ENCODE peak calls at places on chromosomes 11 and 22, in seven cellular contexts. One of them, this sample, is unnamed.

GRCh38 chr11:75323609-75324008 is 27.9 kb downstream of the ARRB1 start:
- DNase-seq in lower leg skin: no peak
- DNase-seq in progenitor cell of endocrine pancreas: no peak
- DNase-seq in PC-3: no peak
- DNase-seq in H9: no peak
- DNase-seq in A673: no peak
- DNase-seq in endodermal cell: no peak
- DNase-seq in this sample: no peak

GRCh38 chr11:57343825-57344224 is 5.7 kb downstream of the P2RX3 start:
- DNase-seq in lower leg skin: no peak
- DNase-seq in progenitor cell of endocrine pancreas: no peak
- DNase-seq in PC-3: no peak
- DNase-seq in H9: no peak
- DNase-seq in A673: no peak
- DNase-seq in endodermal cell: no peak
- DNase-seq in this sample: no peak

GRCh38 chr11:115092516-115092915 is 411.7 kb downstream of the CADM1 start:
- DNase-seq in lower leg skin: no peak
- DNase-seq in progenitor cell of endocrine pancreas: no peak
- DNase-seq in PC-3: no peak
- DNase-seq in H9: no peak
- DNase-seq in A673: no peak
- DNase-seq in endodermal cell: no peak
- DNase-seq in this sample: no peak

GRCh38 chr11:3108183-3108721 is 51.0 kb upstream of the CARS1 start:
- DNase-seq in lower leg skin: no peak
- DNase-seq in progenitor cell of endocrine pancreas: peak
- DNase-seq in PC-3: no peak
- DNase-seq in H9: no peak
- DNase-seq in A673: no peak
- DNase-seq in endodermal cell: peak
- DNase-seq in this sample: no peak

GRCh38 chr22:31120230-31120629 is 2.5 kb upstream of the INPP5J start:
- DNase-seq in lower leg skin: no peak
- DNase-seq in progenitor cell of endocrine pancreas: no peak
- DNase-seq in PC-3: no peak
- DNase-seq in H9: no peak
- DNase-seq in A673: no peak
- DNase-seq in endodermal cell: peak
- DNase-seq in this sample: no peak

GRCh38 chr11:76626921-76627391 is 43.6 kb downstream of the LRRC32 start:
- DNase-seq in lower leg skin: no peak
- DNase-seq in progenitor cell of endocrine pancreas: no peak
- DNase-seq in PC-3: peak
- DNase-seq in H9: no peak
- DNase-seq in A673: no peak
- DNase-seq in endodermal cell: peak
- DNase-seq in this sample: peak

GRCh38 chr11:28529540-28530410 is 421.6 kb downstream of the METTL15 start:
- DNase-seq in lower leg skin: no peak
- DNase-seq in progenitor cell of endocrine pancreas: no peak
- DNase-seq in PC-3: peak
- DNase-seq in H9: no peak
- DNase-seq in A673: peak
- DNase-seq in endodermal cell: no peak
- DNase-seq in this sample: peak

GRCh38 chr11:119752946-119753345 is 23.9 kb upstream of the NECTIN1 start:
- DNase-seq in lower leg skin: no peak
- DNase-seq in progenitor cell of endocrine pancreas: no peak
- DNase-seq in PC-3: no peak
- DNase-seq in H9: no peak
- DNase-seq in A673: no peak
- DNase-seq in endodermal cell: no peak
- DNase-seq in this sample: no peak

GRCh38 chr11:73288197-73288872 is 16.2 kb downstream of the P2RY6 start:
- DNase-seq in lower leg skin: no peak
- DNase-seq in progenitor cell of endocrine pancreas: no peak
- DNase-seq in PC-3: no peak
- DNase-seq in H9: no peak
- DNase-seq in A673: no peak
- DNase-seq in endodermal cell: no peak
- DNase-seq in this sample: no peak

GRCh38 chr11:27839226-27839913 is 139.1 kb upstream of the BDNF start:
- DNase-seq in lower leg skin: no peak
- DNase-seq in progenitor cell of endocrine pancreas: no peak
- DNase-seq in PC-3: peak
- DNase-seq in H9: no peak
- DNase-seq in A673: peak
- DNase-seq in endodermal cell: no peak
- DNase-seq in this sample: peak

GRCh38 chr11:3177931-3178330 is 12.8 kb upstream of the OSBPL5 start:
- DNase-seq in lower leg skin: no peak
- DNase-seq in progenitor cell of endocrine pancreas: no peak
- DNase-seq in PC-3: peak
- DNase-seq in H9: no peak
- DNase-seq in A673: no peak
- DNase-seq in endodermal cell: no peak
- DNase-seq in this sample: peak

GRCh38 chr11:109783017-109783416 is 310.2 kb upstream of the ZC3H12C start:
- DNase-seq in lower leg skin: no peak
- DNase-seq in progenitor cell of endocrine pancreas: no peak
- DNase-seq in PC-3: no peak
- DNase-seq in H9: no peak
- DNase-seq in A673: peak
- DNase-seq in endodermal cell: no peak
- DNase-seq in this sample: no peak

GRCh38 chr11:3105791-3106735 is 48.8 kb upstream of the CARS1 start:
- DNase-seq in lower leg skin: no peak
- DNase-seq in progenitor cell of endocrine pancreas: peak
- DNase-seq in PC-3: no peak
- DNase-seq in H9: peak
- DNase-seq in A673: no peak
- DNase-seq in endodermal cell: peak
- DNase-seq in this sample: no peak

GRCh38 chr22:26756675-26757293 is 99.4 kb downstream of the MIAT start:
- DNase-seq in lower leg skin: no peak
- DNase-seq in progenitor cell of endocrine pancreas: peak
- DNase-seq in PC-3: peak
- DNase-seq in H9: peak
- DNase-seq in A673: peak
- DNase-seq in endodermal cell: peak
- DNase-seq in this sample: peak

GRCh38 chr22:49363526-49364230 is 464.0 kb downstream of the BRD1 start:
- DNase-seq in lower leg skin: no peak
- DNase-seq in progenitor cell of endocrine pancreas: no peak
- DNase-seq in PC-3: no peak
- DNase-seq in H9: no peak
- DNase-seq in A673: no peak
- DNase-seq in endodermal cell: no peak
- DNase-seq in this sample: no peak

GRCh38 chr11:27783701-27784355 is 83.6 kb upstream of the BDNF start:
- DNase-seq in lower leg skin: no peak
- DNase-seq in progenitor cell of endocrine pancreas: no peak
- DNase-seq in PC-3: no peak
- DNase-seq in H9: no peak
- DNase-seq in A673: peak
- DNase-seq in endodermal cell: no peak
- DNase-seq in this sample: no peak

GRCh38 chr22:21009638-21010425 is 5.1 kb upstream of the P2RX6 start:
- DNase-seq in lower leg skin: no peak
- DNase-seq in progenitor cell of endocrine pancreas: peak
- DNase-seq in PC-3: peak
- DNase-seq in H9: peak
- DNase-seq in A673: peak
- DNase-seq in endodermal cell: peak
- DNase-seq in this sample: peak

GRCh38 chr22:37176464-37177061 is 11.5 kb downstream of the C1QTNF6 start:
- DNase-seq in lower leg skin: peak
- DNase-seq in progenitor cell of endocrine pancreas: no peak
- DNase-seq in PC-3: no peak
- DNase-seq in H9: no peak
- DNase-seq in A673: no peak
- DNase-seq in endodermal cell: peak
- DNase-seq in this sample: peak

GRCh38 chr11:2376751-2377451 is at the start of gene CD81:
- DNase-seq in lower leg skin: peak
- DNase-seq in progenitor cell of endocrine pancreas: peak
- DNase-seq in PC-3: peak
- DNase-seq in H9: peak
- DNase-seq in A673: peak
- DNase-seq in endodermal cell: peak
- DNase-seq in this sample: peak

GRCh38 chr11:112294688-112295340 is 34.2 kb upstream of the PLET1 start:
- DNase-seq in lower leg skin: no peak
- DNase-seq in progenitor cell of endocrine pancreas: no peak
- DNase-seq in PC-3: no peak
- DNase-seq in H9: no peak
- DNase-seq in A673: peak
- DNase-seq in endodermal cell: no peak
- DNase-seq in this sample: no peak

GRCh38 chr22:40661661-40662060 is 17.6 kb upstream of the MCHR1 start:
- DNase-seq in lower leg skin: no peak
- DNase-seq in progenitor cell of endocrine pancreas: no peak
- DNase-seq in PC-3: no peak
- DNase-seq in H9: no peak
- DNase-seq in A673: no peak
- DNase-seq in endodermal cell: no peak
- DNase-seq in this sample: no peak
- TF ChIP-seq CTCF in lower leg skin: no peak
- TF ChIP-seq CTCF in progenitor cell of endocrine pancreas: no peak
- TF ChIP-seq CTCF in PC-3: no peak
- TF ChIP-seq CTCF in H9: no peak
- TF ChIP-seq CTCF in A673: no peak
- TF ChIP-seq CTCF in endodermal cell: no peak
- TF ChIP-seq CTCF in this sample: no peak

DNA sequence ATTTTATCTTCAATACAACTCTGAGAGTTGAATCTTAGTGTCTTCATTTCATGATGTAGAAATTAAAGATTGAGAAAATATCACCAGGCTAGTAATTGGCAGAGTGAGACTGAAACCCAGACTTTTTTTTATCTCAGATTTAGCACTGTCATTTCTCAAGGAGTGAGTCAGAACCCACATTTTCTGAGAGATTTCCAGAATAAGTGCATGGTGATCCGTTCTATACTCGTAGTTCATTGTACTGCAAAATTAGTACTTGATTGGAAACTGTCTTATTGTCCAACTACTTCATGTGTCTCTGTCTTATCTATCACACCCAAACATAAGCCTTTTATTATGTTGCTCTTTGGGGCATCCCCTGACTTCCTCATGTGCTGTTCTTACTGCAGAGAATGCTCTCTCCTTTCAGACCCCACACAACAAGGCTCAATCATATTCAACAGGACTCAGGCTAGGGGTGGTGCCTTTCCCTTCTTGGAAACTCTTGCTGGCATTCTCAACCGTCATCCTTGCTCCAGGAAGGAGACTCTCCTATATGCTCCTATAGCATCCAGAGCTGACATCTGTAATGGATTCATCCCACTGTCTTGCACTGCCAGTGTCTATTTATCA is 76.7 kb upstream of the BLID start:
- DNase-seq in lower leg skin: no peak
- DNase-seq in progenitor cell of endocrine pancreas: no peak
- DNase-seq in PC-3: peak
- DNase-seq in H9: no peak
- DNase-seq in A673: no peak
- DNase-seq in endodermal cell: no peak
- DNase-seq in this sample: peak
- TF ChIP-seq CTCF in lower leg skin: no peak
- TF ChIP-seq CTCF in progenitor cell of endocrine pancreas: no peak
- TF ChIP-seq CTCF in PC-3: no peak
- TF ChIP-seq CTCF in H9: no peak
- TF ChIP-seq CTCF in A673: no peak
- TF ChIP-seq CTCF in endodermal cell: no peak
- TF ChIP-seq CTCF in this sample: no peak

DNA sequence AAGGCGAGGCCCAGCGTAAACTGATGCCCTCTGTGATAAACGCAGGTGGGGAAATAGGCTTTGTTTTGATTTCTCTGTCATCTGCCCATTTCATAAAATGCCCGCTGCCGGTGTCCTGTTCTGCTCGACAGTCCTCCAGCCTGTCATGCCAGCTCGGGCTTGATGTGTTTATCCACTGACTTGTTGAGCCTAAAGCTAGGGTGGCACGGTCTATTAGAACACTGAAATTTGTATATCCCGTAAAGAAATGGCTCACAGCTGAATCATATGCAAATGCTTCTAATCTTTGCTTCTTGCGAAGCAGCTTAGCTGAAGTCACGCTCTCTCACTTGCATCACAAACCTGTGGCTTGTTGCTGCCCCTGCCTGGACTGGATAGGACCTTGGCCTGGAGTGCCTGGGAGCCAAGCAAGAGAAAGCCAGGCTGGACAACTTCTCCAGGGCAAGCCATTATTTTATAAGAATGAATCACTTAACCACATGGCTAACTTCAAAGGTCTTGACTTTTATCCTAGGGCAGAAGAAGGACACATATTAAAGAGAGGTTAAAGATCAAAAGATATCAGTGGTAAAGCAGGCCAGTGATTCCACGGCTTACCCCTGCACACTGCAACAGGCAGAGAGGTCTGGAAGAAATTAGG is 33.1 kb downstream of the EHF start:
- DNase-seq in lower leg skin: peak
- DNase-seq in progenitor cell of endocrine pancreas: no peak
- DNase-seq in PC-3: peak
- DNase-seq in H9: no peak
- DNase-seq in A673: peak
- DNase-seq in endodermal cell: peak
- DNase-seq in this sample: peak
- TF ChIP-seq CTCF in lower leg skin: no peak
- TF ChIP-seq CTCF in progenitor cell of endocrine pancreas: no peak
- TF ChIP-seq CTCF in PC-3: peak
- TF ChIP-seq CTCF in H9: no peak
- TF ChIP-seq CTCF in A673: no peak
- TF ChIP-seq CTCF in endodermal cell: no peak
- TF ChIP-seq CTCF in this sample: no peak

GRCh38 chr11:65090628-65091027 is 5.4 kb upstream of the VPS51 start:
- DNase-seq in lower leg skin: no peak
- DNase-seq in progenitor cell of endocrine pancreas: no peak
- DNase-seq in PC-3: no peak
- DNase-seq in H9: no peak
- DNase-seq in A673: no peak
- DNase-seq in endodermal cell: no peak
- DNase-seq in this sample: no peak

GRCh38 chr11:65095427-65095826 is 587 bp upstream of the VPS51 start:
- DNase-seq in lower leg skin: no peak
- DNase-seq in progenitor cell of endocrine pancreas: no peak
- DNase-seq in PC-3: no peak
- DNase-seq in H9: no peak
- DNase-seq in A673: no peak
- DNase-seq in endodermal cell: no peak
- DNase-seq in this sample: no peak

GRCh38 chr11:65096926-65097325 is 912 bp downstream of the VPS51 start:
- DNase-seq in lower leg skin: no peak
- DNase-seq in progenitor cell of endocrine pancreas: no peak
- DNase-seq in PC-3: no peak
- DNase-seq in H9: no peak
- DNase-seq in A673: no peak
- DNase-seq in endodermal cell: no peak
- DNase-seq in this sample: no peak

GRCh38 chr11:65100674-65101350 is 4.8 kb downstream of the VPS51 start:
- DNase-seq in lower leg skin: no peak
- DNase-seq in progenitor cell of endocrine pancreas: no peak
- DNase-seq in PC-3: no peak
- DNase-seq in H9: no peak
- DNase-seq in A673: no peak
- DNase-seq in endodermal cell: no peak
- DNase-seq in this sample: no peak

GRCh38 chr11:65095974-65096806 is at the start of gene VPS51:
- DNase-seq in lower leg skin: peak
- DNase-seq in progenitor cell of endocrine pancreas: peak
- DNase-seq in PC-3: peak
- DNase-seq in H9: peak
- DNase-seq in A673: peak
- DNase-seq in endodermal cell: peak
- DNase-seq in this sample: peak
- TF ChIP-seq CTCF in lower leg skin: no peak
- TF ChIP-seq CTCF in progenitor cell of endocrine pancreas: no peak
- TF ChIP-seq CTCF in PC-3: no peak
- TF ChIP-seq CTCF in H9: no peak
- TF ChIP-seq CTCF in A673: no peak
- TF ChIP-seq CTCF in endodermal cell: no peak
- TF ChIP-seq CTCF in this sample: no peak